ENCODE peak calls at places on chromosomes 5 and 9, in four cellular contexts. P, X, L and H are unnamed samples.

GRCh38 chr5:177612215-177612673 is 12.3 kb downstream of the B4GALT7 start:
- DNase-seq in P (no peak), X (no peak), L (no peak), H (no peak)

GRCh38 chr5:140346348-140347221 is at the start of gene HBEGF:
- DNase-seq in P (peak), X (peak), L (peak), H (peak)

GRCh38 chr9:112870556-112870955 is 20.1 kb downstream of the SLC46A2 start:
- DNase-seq in P (no peak), X (no peak), L (no peak), H (no peak)

GRCh38 chr9:88425538-88425950 is 37.3 kb downstream of the SPIN1 start:
- DNase-seq in P (peak), X (no peak), L (no peak), H (no peak)

GRCh38 chr9:94081435-94081834 is 2.8 kb upstream of the PTPDC1 start:
- DNase-seq in P (no peak), X (no peak), L (no peak), H (no peak)

GRCh38 chr9:103731541-103731940 is 362.6 kb upstream of the SMC2 start:
- DNase-seq in P (no peak), X (no peak), L (no peak), H (no peak)

GRCh38 chr9:33117306-33117705 is 40.8 kb upstream of the SMU1 start:
- DNase-seq in P (no peak), X (no peak), L (no peak), H (no peak)

GRCh38 chr5:134142806-134143205 is 28.3 kb downstream of the TCF7 start:
- DNase-seq in P (no peak), X (no peak), L (no peak), H (no peak)

GRCh38 chr9:78368236-78368635 is 71.3 kb downstream of the PSAT1 start:
- DNase-seq in P (no peak), X (no peak), L (no peak), H (no peak)

GRCh38 chr5:176320577-176320976 is 41.0 kb downstream of the KIAA1191 start:
- DNase-seq in P (no peak), X (no peak), L (no peak), H (no peak)

GRCh38 chr5:170494036-170494435 is 9.8 kb upstream of the KCNIP1 start:
- DNase-seq in P (no peak), X (no peak), L (no peak), H (no peak)

GRCh38 chr9:91495450-91495849 is 71.8 kb upstream of the NFIL3 start:
- DNase-seq in P (peak), X (no peak), L (no peak), H (no peak)

GRCh38 chr9:114203410-114204140 is 48.2 kb downstream of the COL27A1 start:
- DNase-seq in P (peak), X (no peak), L (no peak), H (no peak)

GRCh38 chr9:136955943-136956335 is 3.9 kb downstream of the LCN12 start:
- DNase-seq in P (no peak), X (no peak), L (no peak), H (no peak)

GRCh38 chr5:72565519-72566289 is 58.5 kb upstream of the ZNF366 start:
- DNase-seq in P (no peak), X (no peak), L (no peak), H (no peak)

GRCh38 chr9:105278751-105279150 is 34.3 kb downstream of the SLC44A1 start:
- DNase-seq in P (no peak), X (no peak), L (no peak), H (no peak)

GRCh38 chr9:107486674-107487520 is 2.7 kb downstream of the KLF4 start:
- DNase-seq in P (no peak), X (no peak), L (no peak), H (no peak)

GRCh38 chr9:92917176-92917800 is 30.0 kb upstream of the FGD3 start:
- DNase-seq in P (no peak), X (no peak), L (no peak), H (no peak)

GRCh38 chr5:82735160-82735789 is 341.9 kb downstream of the TMEM167A start:
- DNase-seq in P (peak), X (no peak), L (no peak), H (no peak)

GRCh38 chr5:144156767-144157171 is 13.7 kb downstream of the YIPF5 start:
- DNase-seq in P (peak), X (no peak), L (no peak), H (no peak)

GRCh38 chr9:41229408-41230401 is 40.6 kb upstream of the ZNG1F start:
- DNase-seq in P (peak), X (no peak), L (no peak), H (no peak)

GRCh38 chr9:99031994-99032393 is 72.9 kb upstream of the TGFBR1 start:
- DNase-seq in P (no peak), X (no peak), L (no peak), H (no peak)

GRCh38 chr9:33290994-33291397 is 680 bp downstream of the NFX1 start:
- DNase-seq in P (peak), X (no peak), L (no peak), H (no peak)

GRCh38 chr5:170307575-170308465 is 10.2 kb upstream of the LCP2 start:
- DNase-seq in P (peak), X (no peak), L (no peak), H (no peak)

GRCh38 chr9:93952784-93953491 is 2.2 kb downstream of the BARX1 start:
- DNase-seq in P (no peak), X (no peak), L (no peak), H (no peak)

GRCh38 chr9:5499889-5500398 is 10.4 kb upstream of the PDCD1LG2 start:
- DNase-seq in P (peak), X (no peak), L (no peak), H (no peak)

GRCh38 chr5:175214152-175214551 is 229.8 kb downstream of the DRD1 start:
- DNase-seq in P (peak), X (no peak), L (no peak), H (no peak)

GRCh38 chr5:5025774-5026406 is 114.2 kb upstream of the ADAMTS16 start:
- DNase-seq in P (no peak), X (no peak), L (no peak), H (no peak)

GRCh38 chr9:79224672-79225433 is 346.9 kb upstream of the TLE4 start:
- DNase-seq in P (peak), X (no peak), L (no peak), H (no peak)

GRCh38 chr9:72857632-72858011 is 95.2 kb downstream of the ALDH1A1 start:
- DNase-seq in P (no peak), X (no peak), L (no peak), H (no peak)

GRCh38 chr9:34654317-34655083 is 2.5 kb downstream of the IL11RA start:
- DNase-seq in P (peak), X (no peak), L (no peak), H (no peak)

GRCh38 chr5:133938932-133939331 is 29.5 kb downstream of the C5orf15 start:
- DNase-seq in P (no peak), X (no peak), L (no peak), H (no peak)

GRCh38 chr9:134656334-134657034 is 14.9 kb downstream of the COL5A1 start:
- DNase-seq in P (no peak), X (no peak), L (no peak), H (no peak)

GRCh38 chr5:119943148-119943547 is 313.8 kb downstream of the FAM170A start:
- DNase-seq in P (peak), X (no peak), L (no peak), H (no peak)

GRCh38 chr9:20419552-20419951 is 202.7 kb downstream of the MLLT3 start:
- DNase-seq in P (no peak), X (no peak), L (no peak), H (no peak)

GRCh38 chr5:95644351-95645042 is 2.1 kb upstream of the RFESD start:
- DNase-seq in P (peak), X (no peak), L (peak), H (no peak)

GRCh38 chr5:31193591-31194457 is at the start of gene CDH6:
- DNase-seq in P (peak), X (no peak), L (no peak), H (no peak)